ENCODE peak calls at places on chromosomes 4 and X, in four cellular contexts. J is tibial nerve, N is testis, T is HCT116. Q is an unnamed sample. For H3K27me3, the result is how much of the 10 kb centered on the place peaks cover.

GRCh38 chrX:1534321-1535168 is 2.4 kb downstream of the P2RY8 start:
- DNase-seq in T (no peak), J (no peak), N (no peak), Q (no peak)

GRCh38 chr4:32562010-32562409 is 1841.8 kb downstream of the PCDH7 start:
- DNase-seq in N (no peak), T (no peak), J (no peak), Q (no peak)

GRCh38 chr4:107913283-107913899 is 18.0 kb upstream of the CYP2U1 start:
- DNase-seq in J (peak), N (peak), T (peak), Q (no peak)

GRCh38 chr4:110195561-110196205 is 2.7 kb downstream of the ELOVL6 start:
- DNase-seq in J (no peak), N (no peak), T (no peak), Q (no peak)

GRCh38 chrX:145817666-145818521 is at the start of gene SLITRK2:
- DNase-seq in T (no peak), N (peak), J (no peak), Q (no peak)

GRCh38 chr4:15043226-15043625 is 40.9 kb downstream of the CPEB2 start:
- DNase-seq in J (no peak), N (no peak), T (peak), Q (no peak)

GRCh38 chr4:86855572-86855971 is 6.4 kb upstream of the SLC10A6 start:
- DNase-seq in T (peak), N (no peak), J (no peak), Q (no peak)

GRCh38 chr4:41339812-41340809 is 83.4 kb downstream of the UCHL1 start:
- DNase-seq in T (no peak), N (no peak), J (no peak), Q (no peak)

GRCh38 chrX:19740744-19741143 is 146.7 kb downstream of the SH3KBP1 start:
- DNase-seq in J (no peak), T (no peak), N (no peak), Q (no peak)

GRCh38 chr4:39025552-39026085 is 6.6 kb downstream of the TMEM156 start:
- DNase-seq in J (no peak), N (no peak), T (no peak), Q (no peak)

GRCh38 chr4:142683503-142683902 is 162.6 kb downstream of the INPP4B start:
- DNase-seq in N (no peak), J (no peak), T (no peak), Q (no peak)

GRCh38 chr4:170853422-170854021 is 763.8 kb upstream of the AADAT start:
- DNase-seq in T (peak), J (peak), N (peak), Q (no peak)

GRCh38 chrX:47662144-47662657 is 3.2 kb upstream of the UXT start:
- DNase-seq in T (no peak), J (no peak), N (no peak), Q (peak)

GRCh38 chr4:83830138-83830537 is 294.2 kb downstream of the GPAT3 start:
- DNase-seq in J (no peak), T (no peak), N (no peak), Q (no peak)

GRCh38 chr4:2390780-2391490 is 27.5 kb downstream of the ZFYVE28 start:
- DNase-seq in T (no peak), J (no peak), N (no peak), Q (no peak)

GRCh38 chr4:139528377-139529005 is 27.5 kb downstream of the SETD7 start:
- DNase-seq in N (peak), J (peak), T (no peak), Q (peak)

GRCh38 chr4:14667624-14668295 is 334.5 kb upstream of the CPEB2 start:
- DNase-seq in T (no peak), J (no peak), N (peak), Q (no peak)

GRCh38 chr4:78747328-78747946 is 28.7 kb upstream of the BMP2K start:
- DNase-seq in J (no peak), T (no peak), N (no peak), Q (no peak)

GRCh38 chr4:54678826-54679225 is 21.1 kb downstream of the KIT start:
- DNase-seq in N (no peak), J (no peak), T (no peak), Q (no peak)

GRCh38 chr4:22428441-22428840 is 87.4 kb downstream of the ADGRA3 start:
- DNase-seq in N (no peak), T (no peak), J (no peak), Q (no peak)

GRCh38 chr4:76430519-76431388 is 4.3 kb upstream of the SHROOM3 start:
- DNase-seq in N (no peak), T (peak), J (peak), Q (no peak)

GRCh38 chr4:184807261-184807660 is 18.5 kb downstream of the ACSL1 start:
- DNase-seq in T (no peak), N (no peak), J (no peak), Q (no peak)

GRCh38 chr4:81738891-81739290 is 267.2 kb upstream of the RASGEF1B start:
- DNase-seq in J (no peak), N (no peak), T (no peak), Q (no peak)

GRCh38 chrX:48558270-48558669 is 16.0 kb upstream of the RBM3 start:
- DNase-seq in N (no peak), T (no peak), J (no peak), Q (no peak)

GRCh38 chrX:152901816-152902501 is 4.1 kb downstream of the ZNF185 start:
- DNase-seq in N (no peak), T (no peak), J (no peak), Q (no peak)

GRCh38 chr4:181008164-181008563 is 1235.0 kb upstream of the TENM3 start:
- DNase-seq in N (no peak), J (no peak), T (no peak), Q (no peak)

GRCh38 chrX:38583185-38583584 is 21.8 kb downstream of the TSPAN7 start:
- DNase-seq in T (no peak), J (no peak), N (no peak), Q (no peak)

GRCh38 chrX:103554687-103555417 is 30.5 kb upstream of the TCEAL4 start:
- DNase-seq in N (peak), T (no peak), J (peak), Q (no peak)

GRCh38 chrX:53688300-53688699 is 1.8 kb upstream of the HUWE1 start:
- DNase-seq in N (no peak), J (no peak), T (no peak), Q (no peak)

DNA sequence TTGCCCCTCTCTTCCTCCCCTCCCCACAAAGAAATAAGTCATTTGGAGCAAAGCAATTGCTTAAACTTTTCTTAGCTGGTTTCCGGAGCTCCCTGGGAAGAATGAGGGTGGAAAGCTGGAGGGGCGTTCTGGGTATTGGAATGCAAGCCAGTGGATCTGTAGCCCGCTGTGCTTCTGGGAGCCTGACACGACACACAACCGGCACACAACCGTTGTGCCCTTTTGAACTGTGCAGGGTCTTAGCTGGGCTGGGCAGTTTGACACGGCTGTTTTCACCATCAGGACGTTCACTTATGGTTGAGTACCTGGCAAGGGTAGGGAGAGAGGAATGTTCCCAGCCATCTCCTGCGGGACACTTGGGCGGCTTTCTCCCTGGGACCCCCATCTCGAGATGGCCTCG is 38.3 kb downstream of the SHROOM2 start:
- DNase-seq in J (no peak), N (no peak), T (no peak), Q (no peak)
- H3K27ac ChIP-seq in J (no peak), N (no peak), T (no peak), Q (no peak)

GRCh38 chr4:985123-985830 is 1.6 kb upstream of the IDUA start:
- DNase-seq in J (peak), T (no peak), N (no peak), Q (peak)

GRCh38 chr4:986428-986948 is 356 bp upstream of the IDUA start:
- DNase-seq in N (no peak), T (no peak), J (no peak), Q (no peak)

GRCh38 chr4:988726-989721 is 2.2 kb downstream of the IDUA start:
- DNase-seq in T (no peak), N (no peak), J (no peak), Q (no peak)

GRCh38 chr4:987689-988513 is 1.1 kb downstream of the IDUA start:
- DNase-seq in N (no peak), T (no peak), J (no peak), Q (no peak)

DNA sequence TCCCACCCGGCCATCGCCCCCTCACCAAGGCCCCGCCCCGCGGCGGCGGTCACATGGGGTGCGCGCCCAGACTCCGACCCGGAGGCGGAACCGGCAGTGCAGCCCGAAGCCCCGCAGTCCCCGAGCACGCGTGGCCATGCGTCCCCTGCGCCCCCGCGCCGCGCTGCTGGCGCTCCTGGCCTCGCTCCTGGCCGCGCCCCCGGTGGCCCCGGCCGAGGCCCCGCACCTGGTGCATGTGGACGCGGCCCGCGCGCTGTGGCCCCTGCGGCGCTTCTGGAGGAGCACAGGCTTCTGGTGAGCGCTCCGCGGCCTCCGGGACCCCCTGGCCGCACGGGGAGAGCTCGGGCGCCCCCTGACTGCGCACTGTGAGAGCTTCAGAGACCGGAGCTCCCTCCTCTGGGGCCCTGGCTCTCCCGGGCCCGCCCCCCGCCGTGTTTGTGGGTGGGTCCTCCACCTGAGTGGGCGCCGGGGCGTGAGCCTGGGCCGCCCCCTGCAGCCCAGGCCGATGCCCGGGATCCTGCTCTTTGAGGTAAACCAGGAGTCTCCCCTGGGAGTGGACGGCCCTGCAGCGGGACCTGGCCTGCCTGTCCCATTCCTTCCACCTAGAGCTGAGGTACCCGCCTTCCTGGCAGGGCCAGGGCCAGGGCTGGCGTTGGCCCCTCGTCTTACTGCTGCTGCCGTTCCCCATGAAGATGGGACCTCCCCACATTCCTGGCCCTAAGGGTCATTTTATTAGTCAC is at the start of gene IDUA:
- DNase-seq in J (peak), T (peak), N (peak), Q (peak)
- TF ChIP-seq POLR2A in J (no peak), T (peak), N (no peak), Q (no peak)

GRCh38 chr4:7463584-7464258 is 29.0 kb upstream of the PSAPL1 start:
- DNase-seq in J (peak), T (no peak), N (no peak), Q (no peak)

GRCh38 chr4:7462509-7462971 is 27.8 kb upstream of the PSAPL1 start:
- DNase-seq in N (peak), T (peak), J (peak), Q (no peak)

GRCh38 chr4:7459471-7459870 is 24.7 kb upstream of the PSAPL1 start:
- DNase-seq in N (no peak), J (no peak), T (no peak), Q (no peak)

GRCh38 chr4:7460591-7460990 is 25.9 kb upstream of the PSAPL1 start:
- DNase-seq in J (peak), N (peak), T (no peak), Q (no peak)

DNA sequence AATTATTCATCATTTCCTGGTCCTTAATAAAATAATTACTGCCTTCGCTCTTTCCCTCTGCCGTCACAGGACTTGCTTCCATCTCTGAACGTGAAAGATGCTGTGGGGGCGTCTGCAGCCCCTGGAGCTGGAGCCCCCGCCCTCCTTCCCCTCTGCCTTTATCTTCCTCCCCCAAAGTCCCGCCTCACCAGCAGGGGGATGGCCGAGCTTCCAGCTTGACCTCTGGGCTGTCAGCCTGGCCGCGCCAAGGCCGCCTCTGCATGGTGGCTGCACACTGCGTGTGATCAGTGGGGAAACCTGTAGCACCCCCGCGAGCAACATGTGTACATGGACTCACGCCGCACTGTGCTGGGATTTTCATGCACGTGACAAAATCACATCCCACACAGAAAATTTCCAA is 26.4 kb upstream of the PSAPL1 start:
- DNase-seq in N (no peak), T (no peak), J (no peak), Q (no peak)
- H3K27me3 ChIP-seq in N (under half), T (under half), J (under half), Q (under half)

GRCh38 chrX:115573172-115573571 is 12.2 kb downstream of the PLS3 start:
- DNase-seq in J (no peak), N (no peak), T (no peak), Q (no peak)
- H3K27ac ChIP-seq in J (no peak), N (peak), T (no peak), Q (peak)

GRCh38 chr4:169658196-169658595 is 37.8 kb downstream of the CLCN3 start:
- DNase-seq in N (no peak), J (no peak), T (no peak), Q (no peak)

GRCh38 chr4:169658970-169659735 is 38.8 kb downstream of the CLCN3 start:
- DNase-seq in J (no peak), T (no peak), N (no peak), Q (no peak)

GRCh38 chr4:169660929-169661328 is 40.6 kb downstream of the CLCN3 start:
- DNase-seq in T (no peak), J (no peak), N (no peak), Q (no peak)

GRCh38 chr4:169662226-169662625 is 41.8 kb downstream of the CLCN3 start:
- DNase-seq in J (no peak), T (no peak), N (no peak), Q (no peak)

DNA sequence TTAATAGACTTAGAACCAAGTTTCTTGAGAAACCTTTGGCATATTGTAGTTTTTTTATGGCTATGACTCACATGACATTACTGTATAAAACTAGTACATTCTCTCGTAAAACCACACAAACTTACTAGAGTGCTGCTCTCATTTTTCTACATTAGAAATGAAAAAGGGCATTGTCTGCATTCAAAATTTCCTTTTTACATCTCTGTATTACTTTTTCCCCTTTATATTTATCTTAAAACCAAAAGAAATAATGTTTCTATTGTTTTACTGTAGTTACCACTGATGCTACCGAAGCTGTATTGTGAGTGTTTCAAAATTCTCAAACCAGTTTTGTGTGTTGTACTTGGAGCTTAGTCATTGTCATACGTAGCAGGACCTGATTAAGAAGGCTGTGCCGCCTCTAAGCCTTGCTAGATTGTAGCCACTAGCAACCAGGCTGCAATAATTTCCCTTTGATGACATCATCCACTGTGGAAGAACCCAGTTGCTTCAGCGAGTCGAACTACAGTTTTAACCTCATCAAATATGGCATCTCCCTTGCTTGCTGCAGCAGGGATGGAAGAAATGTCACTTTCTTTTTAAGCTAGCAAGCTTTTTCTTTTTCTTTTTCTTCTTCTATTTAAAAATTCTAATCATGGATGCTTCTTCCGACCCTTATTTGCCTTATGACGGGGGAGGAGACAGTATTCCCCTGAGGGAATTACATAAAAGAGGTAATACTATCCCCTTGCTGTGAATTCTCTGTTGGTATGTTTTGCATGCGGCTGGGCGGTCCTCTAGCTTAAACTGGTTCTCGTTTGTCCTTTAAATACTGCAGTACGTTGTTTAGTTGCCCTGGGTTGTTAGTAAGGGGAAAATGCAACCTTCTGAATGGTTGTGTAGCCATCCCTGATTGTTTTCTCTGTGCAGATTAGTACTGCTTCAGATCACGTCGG is 39.6 kb downstream of the CLCN3 start:
- DNase-seq in J (peak), N (peak), T (peak), Q (peak)
- TF ChIP-seq POLR2A in J (peak), N (peak), T (no peak), Q (peak)

GRCh38 chr4:4228356-4228668 is 1.6 kb upstream of the OTOP1 start:
- DNase-seq in T (no peak), J (no peak), N (no peak), Q (no peak)

GRCh38 chr4:4227510-4228355 is 1.0 kb upstream of the OTOP1 start:
- DNase-seq in J (no peak), T (no peak), N (no peak), Q (no peak)

GRCh38 chr4:4225915-4226605 is 669 bp downstream of the OTOP1 start:
- DNase-seq in T (no peak), N (no peak), J (no peak), Q (no peak)

GRCh38 chr4:4226606-4227438 is at the start of gene OTOP1:
- DNase-seq in T (no peak), N (no peak), J (no peak), Q (no peak)
- H3K27me3 ChIP-seq in T (under half), N (under half), J (under half), Q (under half)

GRCh38 chr4:30757357-30757756 is 37.2 kb downstream of the PCDH7 start:
- DNase-seq in T (peak), N (no peak), J (no peak), Q (no peak)
- H3K27ac ChIP-seq in T (peak), N (no peak), J (no peak), Q (no peak)

GRCh38 chr4:7850489-7850888 is 89.2 kb downstream of the AFAP1 start:
- DNase-seq in J (no peak), T (no peak), N (no peak), Q (no peak)
- TF ChIP-seq POLR2A in J (no peak), T (no peak), N (no peak), Q (no peak)

DNA sequence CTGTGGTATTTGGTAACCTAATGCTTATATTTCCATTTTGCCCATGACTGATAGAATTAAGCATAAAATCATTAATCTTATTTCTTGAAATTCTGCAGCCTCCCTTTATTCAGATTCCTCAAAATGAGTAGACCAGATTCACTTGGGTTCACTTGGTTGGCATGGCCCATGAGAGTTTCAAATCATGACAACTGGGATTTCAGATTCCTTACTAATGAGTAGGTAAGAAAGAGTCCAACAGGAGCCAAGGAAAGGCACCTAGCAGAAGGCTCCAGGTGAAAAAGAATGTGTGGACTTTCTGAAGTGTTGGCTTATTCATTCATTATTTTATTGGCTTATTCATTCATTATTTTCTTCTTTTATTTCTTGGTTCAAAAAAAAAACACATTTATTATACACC is 27.2 kb upstream of the GATB start:
- DNase-seq in J (no peak), N (no peak), T (no peak), Q (no peak)
- H3K27me3 ChIP-seq in J (under half), N (under half), T (under half), Q (under half)